ENCODE peak calls at places on chromosomes 2 and 18, in seven cellular contexts. Z is CD4-positive, alpha-beta T cell; G is Peyer's patch; V is K562; H is CD8-positive, alpha-beta memory T cell; K is CD4-positive, alpha-beta memory T cell; I is H9. D is an unnamed sample.

GRCh38 chr2:189601043-189601442 is 20.5 kb upstream of the SLC40A1 start:
- DNase-seq in Z (no peak), G (no peak), V (no peak), H (no peak), K (no peak), I (no peak), D (no peak)

GRCh38 chr2:236526459-236527197 is 43.0 kb upstream of the ACKR3 start:
- DNase-seq in Z (no peak), G (no peak), V (no peak), H (no peak), K (no peak), I (no peak), D (no peak)

GRCh38 chr2:37645836-37646235 is 25.6 kb downstream of the CDC42EP3 start:
- DNase-seq in Z (no peak), G (no peak), V (peak; percentile 18), H (no peak), K (no peak), I (no peak), D (no peak)

GRCh38 chr2:234172066-234172465 is 121.6 kb downstream of the SPP2 start:
- DNase-seq in Z (no peak), G (no peak), V (no peak), H (no peak), K (no peak), I (no peak), D (no peak)

GRCh38 chr2:44942304-44943030 is 965 bp downstream of the SIX3 start:
- DNase-seq in Z (no peak), G (peak; percentile 50), V (no peak), H (no peak), K (no peak), I (peak; percentile 49), D (no peak)

GRCh38 chr2:184597571-184597980 is 753 bp upstream of the ZNF804A start:
- DNase-seq in Z (no peak), G (peak; percentile 52), V (no peak), H (no peak), K (no peak), I (peak; percentile 53), D (no peak)

GRCh38 chr2:147630585-147630984 is 214.2 kb upstream of the ACVR2A start:
- DNase-seq in Z (no peak), G (no peak), V (no peak), H (no peak), K (no peak), I (no peak), D (no peak)

GRCh38 chr2:223215136-223215535 is 163.1 kb downstream of the KCNE4 start:
- DNase-seq in Z (no peak), G (no peak), V (no peak), H (no peak), K (no peak), I (no peak), D (no peak)

GRCh38 chr2:226783885-226784284 is 15.7 kb downstream of the IRS1 start:
- DNase-seq in Z (no peak), G (no peak), V (no peak), H (no peak), K (no peak), I (no peak), D (no peak)

GRCh38 chr18:79922971-79923411 is 28.5 kb downstream of the SLC66A2 start:
- DNase-seq in Z (no peak), G (peak; percentile 28), V (no peak), H (no peak), K (no peak), I (peak; percentile 19), D (no peak)

GRCh38 chr2:147760984-147761383 is 83.8 kb upstream of the ACVR2A start:
- DNase-seq in Z (no peak), G (no peak), V (no peak), H (no peak), K (no peak), I (no peak), D (no peak)

GRCh38 chr2:224986479-224986878 is 55.8 kb downstream of the DOCK10 start:
- DNase-seq in Z (no peak), G (no peak), V (no peak), H (no peak), K (no peak), I (no peak), D (no peak)

GRCh38 chr2:5123597-5124196 is 568.5 kb upstream of the SOX11 start:
- DNase-seq in Z (no peak), G (no peak), V (no peak), H (no peak), K (no peak), I (no peak), D (no peak)

GRCh38 chr2:5121106-5121505 is 571.1 kb upstream of the SOX11 start:
- DNase-seq in Z (no peak), G (no peak), V (no peak), H (no peak), K (no peak), I (no peak), D (no peak)

GRCh38 chr2:5121677-5122076 is 570.5 kb upstream of the SOX11 start:
- DNase-seq in Z (no peak), G (no peak), V (no peak), H (no peak), K (no peak), I (peak; percentile 47), D (no peak)

DNA sequence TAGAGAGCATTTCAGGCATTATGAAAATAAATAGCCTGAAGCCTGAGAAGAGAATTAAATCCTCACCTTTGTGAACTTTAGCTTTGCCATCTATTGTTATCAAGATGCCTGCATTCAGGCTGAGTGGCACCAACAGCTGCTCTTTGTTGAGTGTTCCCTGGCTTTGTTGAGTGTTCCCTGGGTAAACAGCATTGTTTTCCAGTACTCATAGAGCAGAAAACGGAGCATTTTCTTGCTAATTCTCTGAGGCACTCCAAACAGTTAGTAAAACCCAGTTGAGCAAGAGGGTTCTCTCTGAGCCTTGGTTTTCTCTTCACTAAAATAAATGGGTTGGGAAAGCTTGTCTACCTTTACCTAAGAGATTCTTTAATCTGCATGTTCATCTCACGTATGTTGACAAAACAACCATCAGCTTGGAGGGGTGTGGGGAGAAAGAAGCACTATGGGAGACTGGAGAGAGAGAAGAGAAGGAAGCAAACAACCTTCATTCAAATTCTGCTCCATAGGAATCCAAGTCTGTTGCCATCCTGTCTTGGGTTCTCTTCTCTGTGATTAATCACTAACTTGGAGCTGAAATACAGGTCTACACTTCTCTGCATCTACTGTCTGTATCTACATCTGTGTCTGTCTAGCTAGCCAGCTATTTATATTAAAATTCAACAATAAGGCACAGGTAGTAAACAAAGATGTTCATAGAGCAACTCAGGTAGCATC is 567.0 kb upstream of the SOX11 start:
- DNase-seq in Z (no peak), G (no peak), V (no peak), H (no peak), K (no peak), I (no peak), D (no peak)
- H3K9me3 ChIP-seq in Z (no peaks in the 10 kb centered on the region), G (no peaks in the 10 kb centered on the region), V (no peaks in the 10 kb centered on the region), H (no peaks in the 10 kb centered on the region), K (no peaks in the 10 kb centered on the region), I (no peaks in the 10 kb centered on the region), D (no peaks in the 10 kb centered on the region)

DNA sequence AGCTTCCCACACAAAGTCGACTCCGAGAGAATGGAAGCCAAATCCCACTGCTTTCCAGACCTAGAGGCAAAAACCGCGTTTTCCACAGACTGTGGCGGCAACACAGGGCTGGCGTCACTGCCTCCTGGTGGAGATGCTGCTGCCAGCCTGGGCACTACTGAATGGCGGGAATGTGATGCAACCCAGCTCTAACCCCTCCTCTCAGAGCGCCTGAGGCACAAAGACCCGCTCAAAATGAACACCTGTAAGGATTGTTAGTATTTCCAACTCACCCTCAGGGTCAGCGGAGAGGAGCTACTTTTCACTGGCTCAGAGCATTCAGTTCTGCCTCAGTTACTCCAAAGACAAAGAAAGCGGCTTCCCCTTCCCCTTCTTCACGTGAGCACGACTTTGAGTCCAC is 548.0 kb upstream of the SALL3 start:
- DNase-seq in Z (no peak), G (no peak), V (no peak), H (no peak), K (no peak), I (peak; percentile 61), D (no peak)
- H3K9me3 ChIP-seq in Z (no peaks in the 10 kb centered on the region), G (no peaks in the 10 kb centered on the region), V (no peaks in the 10 kb centered on the region), H (no peaks in the 10 kb centered on the region), K (no peaks in the 10 kb centered on the region), I (no peaks in the 10 kb centered on the region), D (no peaks in the 10 kb centered on the region)

DNA sequence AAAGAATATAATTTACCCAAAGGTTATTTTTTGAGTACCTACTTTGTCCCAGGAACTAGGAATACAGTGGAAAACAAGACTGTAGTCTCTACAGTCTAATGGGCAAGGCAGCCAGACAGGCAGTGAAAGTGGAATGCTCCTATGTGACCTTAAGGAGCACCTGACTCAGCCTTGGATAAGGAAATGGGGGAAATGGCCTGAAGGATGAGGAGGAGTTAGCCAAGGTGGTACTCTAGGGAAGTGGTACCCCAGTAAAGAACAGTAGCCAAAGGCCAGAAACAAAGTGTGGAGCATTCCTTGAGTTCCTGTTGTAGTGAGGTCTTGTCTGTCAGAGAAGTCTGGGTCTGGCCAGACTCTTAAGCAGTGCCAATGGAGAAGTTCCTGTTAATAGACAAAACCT is 6.0 kb downstream of the ZNF397 start:
- DNase-seq in Z (no peak), G (no peak), V (no peak), H (no peak), K (no peak), I (no peak), D (no peak)
- H3K9me3 ChIP-seq in Z (no peaks in the 10 kb centered on the region), G (no peaks in the 10 kb centered on the region), V (peaks cover 14% of the 10 kb centered on the region), H (no peaks in the 10 kb centered on the region), K (no peaks in the 10 kb centered on the region), I (no peaks in the 10 kb centered on the region), D (peaks cover 12% of the 10 kb centered on the region)

DNA sequence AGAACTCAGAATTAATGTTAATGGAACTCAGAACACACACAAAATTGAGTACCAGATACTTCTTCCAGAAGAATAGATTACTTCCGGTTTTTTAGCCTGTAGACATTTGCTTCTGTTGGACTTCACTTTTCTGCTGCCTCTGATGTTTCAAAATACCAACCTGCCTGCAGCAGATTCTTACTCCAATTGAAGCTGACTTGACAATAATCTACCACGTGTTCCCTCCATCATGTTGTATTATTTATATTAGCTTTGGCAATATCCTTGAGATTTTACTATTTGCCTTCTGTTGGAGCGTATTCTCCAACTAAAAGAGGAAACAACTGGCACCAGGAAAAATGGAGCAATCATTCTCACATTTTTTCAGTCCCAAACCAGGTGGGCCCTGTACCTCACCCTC is 3.1 kb upstream of the GORASP2 start:
- DNase-seq in Z (no peak), G (no peak), V (no peak), H (no peak), K (no peak), I (no peak), D (no peak)
- H3K9me3 ChIP-seq in Z (no peaks in the 10 kb centered on the region), G (no peaks in the 10 kb centered on the region), V (peaks cover 17% of the 10 kb centered on the region), H (no peaks in the 10 kb centered on the region), K (peaks cover 4% of the 10 kb centered on the region), I (peaks cover 7% of the 10 kb centered on the region), D (no peaks in the 10 kb centered on the region)